ENCODE peak calls at places on chromosomes 13 and 19, in six cellular contexts. One of them, this sample, is unnamed.

GRCh38 chr13:29947839-29948238 is 97.4 kb upstream of the UBL3 start:
- DNase-seq in effector memory CD4-positive, alpha-beta T cell: no peak
- DNase-seq in IMR-90: no peak
- DNase-seq in aorta: no peak
- DNase-seq in astrocyte of the spinal cord: no peak
- DNase-seq in substantia nigra: no peak
- DNase-seq in this sample: no peak

GRCh38 chr19:51971624-51972023 is 15.0 kb downstream of the ZNF350 start:
- DNase-seq in aorta: no peak
- DNase-seq in astrocyte of the spinal cord: peak; percentile 33
- DNase-seq in IMR-90: peak; percentile 13
- DNase-seq in substantia nigra: no peak
- DNase-seq in effector memory CD4-positive, alpha-beta T cell: no peak
- DNase-seq in this sample: no peak

GRCh38 chr19:46015961-46016425 is 6.9 kb downstream of the PGLYRP1 start:
- DNase-seq in IMR-90: no peak
- DNase-seq in astrocyte of the spinal cord: no peak
- DNase-seq in effector memory CD4-positive, alpha-beta T cell: peak; percentile 38
- DNase-seq in substantia nigra: no peak
- DNase-seq in aorta: no peak
- DNase-seq in this sample: no peak

GRCh38 chr13:98313023-98313937 is 136.2 kb upstream of the RNF113B start:
- DNase-seq in aorta: no peak
- DNase-seq in substantia nigra: no peak
- DNase-seq in IMR-90: no peak
- DNase-seq in astrocyte of the spinal cord: no peak
- DNase-seq in effector memory CD4-positive, alpha-beta T cell: no peak
- DNase-seq in this sample: no peak

GRCh38 chr19:19406878-19407639 is 1.6 kb downstream of the GATAD2A start:
- DNase-seq in IMR-90: peak; percentile 45
- DNase-seq in effector memory CD4-positive, alpha-beta T cell: peak; percentile 21
- DNase-seq in aorta: no peak
- DNase-seq in astrocyte of the spinal cord: peak; percentile 50
- DNase-seq in substantia nigra: peak; percentile 10
- DNase-seq in this sample: peak; percentile 30

GRCh38 chr13:99969368-99969933 is 2.1 kb downstream of the ZIC5 start:
- DNase-seq in substantia nigra: no peak
- DNase-seq in effector memory CD4-positive, alpha-beta T cell: no peak
- DNase-seq in IMR-90: no peak
- DNase-seq in aorta: no peak
- DNase-seq in astrocyte of the spinal cord: no peak
- DNase-seq in this sample: no peak

GRCh38 chr19:33796164-33797100 is at the start of gene KCTD15:
- DNase-seq in substantia nigra: no peak
- DNase-seq in astrocyte of the spinal cord: peak; percentile 63
- DNase-seq in aorta: peak; percentile 84
- DNase-seq in effector memory CD4-positive, alpha-beta T cell: no peak
- DNase-seq in IMR-90: peak; percentile 31
- DNase-seq in this sample: no peak

GRCh38 chr13:112343591-112343990 is 32.6 kb upstream of the SPACA7 start:
- DNase-seq in aorta: no peak
- DNase-seq in IMR-90: no peak
- DNase-seq in astrocyte of the spinal cord: no peak
- DNase-seq in substantia nigra: no peak
- DNase-seq in effector memory CD4-positive, alpha-beta T cell: no peak
- DNase-seq in this sample: no peak

GRCh38 chr13:77521595-77522367 is 13.7 kb upstream of the SCEL start:
- DNase-seq in substantia nigra: no peak
- DNase-seq in aorta: no peak
- DNase-seq in effector memory CD4-positive, alpha-beta T cell: no peak
- DNase-seq in astrocyte of the spinal cord: peak; percentile 67
- DNase-seq in IMR-90: no peak
- DNase-seq in this sample: no peak

GRCh38 chr19:43522929-43523328 is 4.1 kb downstream of the ETHE1 start:
- DNase-seq in IMR-90: no peak
- DNase-seq in effector memory CD4-positive, alpha-beta T cell: no peak
- DNase-seq in substantia nigra: no peak
- DNase-seq in astrocyte of the spinal cord: no peak
- DNase-seq in aorta: no peak
- DNase-seq in this sample: no peak

GRCh38 chr13:54614729-54615128 is 1586.1 kb downstream of the OLFM4 start:
- DNase-seq in substantia nigra: no peak
- DNase-seq in effector memory CD4-positive, alpha-beta T cell: no peak
- DNase-seq in astrocyte of the spinal cord: no peak
- DNase-seq in aorta: no peak
- DNase-seq in IMR-90: no peak
- DNase-seq in this sample: no peak

GRCh38 chr19:6580313-6580712 is 10.6 kb downstream of the CD70 start:
- DNase-seq in IMR-90: peak; percentile 12
- DNase-seq in effector memory CD4-positive, alpha-beta T cell: no peak
- DNase-seq in astrocyte of the spinal cord: peak; percentile 71
- DNase-seq in substantia nigra: no peak
- DNase-seq in aorta: no peak
- DNase-seq in this sample: peak; percentile 43

GRCh38 chr13:112990783-112991182 is 21.8 kb downstream of the MCF2L start:
- DNase-seq in aorta: no peak
- DNase-seq in effector memory CD4-positive, alpha-beta T cell: no peak
- DNase-seq in substantia nigra: no peak
- DNase-seq in IMR-90: no peak
- DNase-seq in astrocyte of the spinal cord: no peak
- DNase-seq in this sample: no peak

GRCh38 chr19:35112995-35113693 is 2.5 kb upstream of the FXYD3 start:
- DNase-seq in astrocyte of the spinal cord: no peak
- DNase-seq in effector memory CD4-positive, alpha-beta T cell: no peak
- DNase-seq in substantia nigra: no peak
- DNase-seq in IMR-90: no peak
- DNase-seq in aorta: no peak
- DNase-seq in this sample: no peak

GRCh38 chr13:110449225-110450015 is 112.1 kb downstream of the RAB20 start:
- DNase-seq in IMR-90: no peak
- DNase-seq in effector memory CD4-positive, alpha-beta T cell: no peak
- DNase-seq in aorta: no peak
- DNase-seq in astrocyte of the spinal cord: no peak
- DNase-seq in substantia nigra: no peak
- DNase-seq in this sample: no peak

GRCh38 chr19:40507892-40508291 is 41.1 kb downstream of the SPTBN4 start:
- DNase-seq in effector memory CD4-positive, alpha-beta T cell: no peak
- DNase-seq in aorta: no peak
- DNase-seq in astrocyte of the spinal cord: no peak
- DNase-seq in substantia nigra: no peak
- DNase-seq in IMR-90: no peak
- DNase-seq in this sample: no peak

GRCh38 chr13:32581177-32581786 is 5.0 kb upstream of the PDS5B start:
- DNase-seq in effector memory CD4-positive, alpha-beta T cell: no peak
- DNase-seq in astrocyte of the spinal cord: peak; percentile 40
- DNase-seq in IMR-90: peak; percentile 47
- DNase-seq in aorta: no peak
- DNase-seq in substantia nigra: no peak
- DNase-seq in this sample: peak; percentile 38

GRCh38 chr13:65808061-65808460 is 1422.1 kb downstream of the PCDH9 start:
- DNase-seq in astrocyte of the spinal cord: peak; percentile 69
- DNase-seq in aorta: no peak
- DNase-seq in substantia nigra: no peak
- DNase-seq in IMR-90: peak; percentile 49
- DNase-seq in effector memory CD4-positive, alpha-beta T cell: no peak
- DNase-seq in this sample: peak; percentile 17

GRCh38 chr19:21568816-21569496 is 63.6 kb downstream of the ZNF429 start:
- DNase-seq in effector memory CD4-positive, alpha-beta T cell: peak; percentile 79
- DNase-seq in substantia nigra: peak; percentile 87
- DNase-seq in IMR-90: peak; percentile 94
- DNase-seq in aorta: peak; percentile 87
- DNase-seq in astrocyte of the spinal cord: peak; percentile 57
- DNase-seq in this sample: peak; percentile 41

GRCh38 chr13:100855151-100855550 is 180.6 kb upstream of the TMTC4 start:
- DNase-seq in IMR-90: no peak
- DNase-seq in aorta: no peak
- DNase-seq in substantia nigra: no peak
- DNase-seq in effector memory CD4-positive, alpha-beta T cell: no peak
- DNase-seq in astrocyte of the spinal cord: no peak
- DNase-seq in this sample: no peak

This sample was measured in AG08395.